ENCODE peak calls at places on chromosomes 7 and 10, in six cellular contexts. Y is AG09309, K is breast epithelium, F is thyroid gland, Z is cardiac fibroblast, L is A549. M is an unnamed sample.

GRCh38 chr10:116271593-116272496 is 1.2 kb downstream of the GFRA1 start:
- DNase-seq in Y (no peak), K (no peak), F (no peak), Z (peak; percentile 6), L (peak; percentile 31), M (no peak)

GRCh38 chr10:46551701-46552525 is 4.5 kb downstream of the GPRIN2 start:
- DNase-seq in Y (no peak), K (no peak), F (peak; percentile 2), Z (no peak), L (no peak), M (peak; percentile 60)

GRCh38 chr10:126561499-126562208 is 108.8 kb downstream of the C10orf90 start:
- DNase-seq in Y (no peak), K (no peak), F (no peak), Z (no peak), L (no peak), M (no peak)

GRCh38 chr10:9302142-9302746 is 1247.8 kb downstream of the GATA3 start:
- DNase-seq in Y (peak; percentile 21), K (no peak), F (no peak), Z (peak; percentile 62), L (peak; percentile 16), M (no peak)

GRCh38 chr7:422191-422885 is 97.3 kb downstream of the PDGFA start:
- DNase-seq in Y (no peak), K (no peak), F (no peak), Z (no peak), L (no peak), M (no peak)

GRCh38 chr10:66378117-66378876 is 547.5 kb upstream of the LRRTM3 start:
- DNase-seq in Y (no peak), K (no peak), F (no peak), Z (no peak), L (no peak), M (no peak)

GRCh38 chr10:70619271-70620019 is 16.9 kb upstream of the PRF1 start:
- DNase-seq in Y (no peak), K (no peak), F (no peak), Z (peak; percentile 47), L (peak; percentile 45), M (no peak)

GRCh38 chr7:101486764-101487458 is 124.2 kb downstream of the COL26A1 start:
- DNase-seq in Y (no peak), K (no peak), F (no peak), Z (peak; percentile 17), L (no peak), M (no peak)

GRCh38 chr7:12647364-12648219 is 39.8 kb upstream of the ARL4A start:
- DNase-seq in Y (no peak), K (no peak), F (no peak), Z (no peak), L (peak; percentile 44), M (no peak)

GRCh38 chr10:29691564-29692064 is 56.8 kb upstream of the SVIL start:
- DNase-seq in Y (peak; percentile 23), K (no peak), F (no peak), Z (peak; percentile 68), L (no peak), M (no peak)

GRCh38 chr7:140475747-140476333 is 3.5 kb downstream of the MKRN1 start:
- DNase-seq in Y (peak; percentile 4), K (no peak), F (peak; percentile 36), Z (peak; percentile 56), L (peak; percentile 73), M (no peak)
- TF ChIP-seq CTCF in Y (peak; percentile 43), K (no peak), F (no peak), Z (peak; percentile 44), L (peak; percentile 78), M (no peak)

DNA sequence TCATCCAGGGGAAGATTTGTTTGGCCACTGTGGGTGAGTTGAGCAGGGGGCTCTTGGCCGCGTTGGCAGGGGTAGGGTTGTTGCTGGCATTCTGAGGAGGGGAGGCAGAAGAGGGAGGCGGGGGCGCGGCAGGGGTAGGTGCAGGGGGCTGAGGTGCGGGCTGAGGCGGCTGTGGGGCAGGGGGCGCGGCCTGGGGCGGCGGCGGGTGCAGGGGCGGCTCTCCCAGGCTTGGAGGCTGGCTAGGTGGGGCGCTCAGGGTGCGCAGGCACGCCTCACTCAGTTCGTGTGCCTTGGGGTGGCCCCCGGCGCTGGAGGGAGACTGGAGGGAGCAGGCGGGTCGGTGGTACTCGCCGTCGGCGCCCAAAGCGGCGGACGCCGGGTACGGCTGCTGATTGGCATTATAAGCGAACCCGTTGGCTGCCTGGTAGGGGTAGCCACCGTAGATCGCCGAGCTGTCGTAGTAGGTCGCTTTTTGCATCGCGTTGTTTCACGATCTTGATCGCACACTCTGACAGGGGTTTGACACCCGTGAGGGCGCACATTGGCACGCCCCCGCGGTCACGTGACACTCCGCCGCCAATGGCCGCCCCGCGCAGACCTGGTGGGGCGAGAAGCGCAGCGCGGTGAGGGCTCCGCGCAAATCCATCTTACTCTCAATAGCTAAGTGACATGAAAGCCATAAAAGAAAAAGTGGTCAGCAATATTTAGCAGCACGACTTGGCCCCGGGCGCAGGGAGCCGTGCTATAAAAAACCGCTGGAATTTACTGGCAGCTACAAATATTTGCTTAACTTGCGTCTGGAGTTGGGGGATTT is 7.9 kb upstream of the HOXA2 start:
- DNase-seq in Y (no peak), K (no peak), F (no peak), Z (peak; percentile 64), L (no peak), M (no peak)
- H3K4me3 ChIP-seq in Y (no peak overlapping the region), K (no peak overlapping the region), F (no peak overlapping the region), Z (no peak overlapping the region), L (peak overlapping the region; percentile 72), M (peak overlapping the region; percentile 32)

GRCh38 chr10:50367732-50368131 is 116.4 kb upstream of the ASAH2 start:
- DNase-seq in Y (no peak), K (no peak), F (peak; percentile 25), Z (peak; percentile 64), L (peak; percentile 35), M (no peak)
- TF ChIP-seq CTCF in Y (peak; percentile 36), K (peak; percentile 12), F (no peak), Z (peak; percentile 46), L (peak; percentile 47), M (no peak)

DNA sequence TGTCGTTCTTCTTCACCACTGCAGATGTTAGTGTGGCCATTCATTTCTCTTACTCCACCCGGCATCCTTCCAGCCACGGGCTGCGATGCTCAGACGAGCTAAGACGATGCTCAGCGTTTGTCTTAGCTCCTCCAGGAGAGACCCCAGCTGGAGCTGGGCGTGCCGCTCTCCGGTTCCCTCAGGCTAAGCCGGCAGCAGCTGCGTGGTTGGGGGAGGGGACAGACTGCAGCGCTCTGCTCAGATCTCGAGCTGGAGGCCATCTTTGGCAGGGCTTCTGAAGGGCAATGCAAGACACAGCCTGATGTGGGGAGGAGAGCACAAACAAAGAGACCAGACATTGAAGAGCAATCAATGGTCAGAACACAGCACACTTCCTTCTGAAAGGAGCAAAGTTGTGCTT is 4.8 kb downstream of the INA start:
- DNase-seq in Y (no peak), K (no peak), F (no peak), Z (peak; percentile 12), L (no peak), M (no peak)
- H3K4me3 ChIP-seq in Y (no peak overlapping the region), K (no peak overlapping the region), F (no peak overlapping the region), Z (no peak overlapping the region), L (no peak overlapping the region), M (no peak overlapping the region)

GRCh38 chr7:55569269-55569663 is 3.0 kb downstream of the VOPP1 start:
- DNase-seq in Y (no peak), K (no peak), F (no peak), Z (no peak), L (no peak), M (no peak)

GRCh38 chr7:55568613-55569268 is 3.6 kb downstream of the VOPP1 start:
- DNase-seq in Y (no peak), K (no peak), F (no peak), Z (peak; percentile 49), L (no peak), M (no peak)

GRCh38 chr7:55570939-55571338 is 1.4 kb downstream of the VOPP1 start:
- DNase-seq in Y (peak; percentile 38), K (no peak), F (no peak), Z (peak; percentile 61), L (no peak), M (no peak)

GRCh38 chr7:55570218-55570873 is 2.0 kb downstream of the VOPP1 start:
- DNase-seq in Y (no peak), K (no peak), F (no peak), Z (no peak), L (no peak), M (no peak)

GRCh38 chr7:55569797-55570196 is 2.5 kb downstream of the VOPP1 start:
- DNase-seq in Y (no peak), K (no peak), F (no peak), Z (no peak), L (no peak), M (no peak)
- TF ChIP-seq CTCF in Y (no peak), K (no peak), F (no peak), Z (no peak), L (no peak), M (no peak)

GRCh38 chr10:43874984-43875383 is 226.3 kb upstream of the ZNF32 start:
- DNase-seq in Y (no peak), K (no peak), F (no peak), Z (no peak), L (no peak), M (no peak)
- H3K4me3 ChIP-seq in Y (no peak overlapping the region), K (no peak overlapping the region), F (no peak overlapping the region), Z (no peak overlapping the region), L (no peak overlapping the region), M (no peak overlapping the region)